ENCODE peak calls at places on chromosomes 7 and 10, in five cellular contexts. Z is body of pancreas, A is OCI-LY7, W is A549, C is dorsolateral prefrontal cortex. H is an unnamed sample.

GRCh38 chr7:27871086-27871485 is 131.1 kb downstream of the TAX1BP1 start:
- DNase-seq in A (no peak), Z (no peak), W (no peak), C (no peak), H (no peak)

GRCh38 chr10:11823122-11823988 is at the start of gene PROSER2:
- DNase-seq in Z (peak), C (no peak), W (peak), A (no peak), H (peak)

GRCh38 chr10:30782543-30783461 is 153.2 kb upstream of the LYZL2 start:
- DNase-seq in C (no peak), W (no peak), Z (no peak), A (no peak), H (no peak)

GRCh38 chr10:70162892-70163201 is 7.5 kb downstream of the SAR1A start:
- DNase-seq in C (no peak), W (no peak), Z (no peak), A (no peak), H (no peak)

GRCh38 chr10:71837085-71837827 is 13.8 kb downstream of the PSAP start:
- DNase-seq in C (no peak), W (peak), Z (no peak), A (peak), H (no peak)

GRCh38 chr7:91288208-91288824 is 24.1 kb downstream of the FZD1 start:
- DNase-seq in C (no peak), W (peak), A (peak), Z (peak), H (no peak)

GRCh38 chr7:140062118-140062527 is 628 bp downstream of the PARP12 start:
- DNase-seq in A (no peak), C (no peak), W (peak), Z (peak), H (no peak)

GRCh38 chr10:103479135-103479534 is at the start of gene CALHM3:
- DNase-seq in A (no peak), C (no peak), Z (no peak), W (peak), H (peak)

GRCh38 chr10:95767884-95768556 is 12.1 kb downstream of the ENTPD1 start:
- DNase-seq in A (peak), C (no peak), Z (no peak), W (peak), H (no peak)

GRCh38 chr7:144437370-144438191 is 34.1 kb upstream of the NOBOX start:
- DNase-seq in A (peak), Z (peak), W (peak), C (no peak), H (peak)

GRCh38 chr10:50937230-50937907 is 51.9 kb upstream of the A1CF start:
- DNase-seq in C (no peak), A (no peak), W (peak), Z (no peak), H (peak)

GRCh38 chr10:10865913-10866312 is 151.8 kb upstream of the CELF2 start:
- DNase-seq in Z (no peak), A (no peak), C (no peak), W (no peak), H (peak)

GRCh38 chr7:66015440-66016130 is 33.6 kb upstream of the GUSB start:
- DNase-seq in Z (no peak), A (no peak), C (no peak), W (no peak), H (no peak)

GRCh38 chr7:136523581-136523980 is 344.9 kb upstream of the CHRM2 start:
- DNase-seq in W (no peak), Z (no peak), C (no peak), A (no peak), H (no peak)

GRCh38 chr10:59242057-59242456 is 65.6 kb downstream of the PHYHIPL start:
- DNase-seq in C (no peak), W (no peak), A (no peak), Z (no peak), H (no peak)

GRCh38 chr7:156667110-156667436 is 26.5 kb downstream of the RNF32 start:
- DNase-seq in A (no peak), Z (no peak), W (no peak), C (no peak), H (no peak)

GRCh38 chr7:47601881-47602249 is 20.0 kb upstream of the TNS3 start:
- DNase-seq in C (no peak), A (no peak), Z (no peak), W (no peak), H (no peak)
- H3K27ac ChIP-seq in C (no peak), A (peak), Z (no peak), W (peak), H (peak)

GRCh38 chr7:38411404-38411803 is 138.0 kb upstream of the TARP start:
- DNase-seq in A (peak), Z (no peak), W (peak), C (no peak), H (no peak)
- TF ChIP-seq CTCF in A (peak), Z (no peak), W (no peak), C (no peak), H (no peak)

GRCh38 chr10:86666538-86666937 is 1.8 kb upstream of the LDB3 start:
- DNase-seq in Z (no peak), W (no peak), A (no peak), C (peak), H (no peak)

GRCh38 chr10:86664370-86665217 is 3.7 kb upstream of the LDB3 start:
- DNase-seq in W (no peak), Z (no peak), A (no peak), C (no peak), H (no peak)

GRCh38 chr10:86667421-86668181 is 710 bp upstream of the LDB3 start:
- DNase-seq in C (no peak), W (no peak), A (no peak), Z (peak), H (no peak)

GRCh38 chr10:86665218-86665607 is 3.1 kb upstream of the LDB3 start:
- DNase-seq in Z (no peak), C (no peak), W (no peak), A (no peak), H (no peak)

GRCh38 chr10:86665868-86666267 is 2.4 kb upstream of the LDB3 start:
- DNase-seq in C (peak), Z (no peak), A (no peak), W (no peak), H (no peak)
- H3K27ac ChIP-seq in C (peak), Z (no peak), A (no peak), W (no peak), H (no peak)

GRCh38 chr10:101295266-101295665 is 58.7 kb upstream of the BTRC start:
- DNase-seq in C (no peak), Z (no peak), A (no peak), W (no peak), H (no peak)

GRCh38 chr10:101294109-101294508 is 59.9 kb upstream of the BTRC start:
- DNase-seq in W (no peak), C (no peak), Z (no peak), A (no peak), H (no peak)

GRCh38 chr10:101291254-101292193 is 62.3 kb upstream of the LBX1 start:
- DNase-seq in W (peak), Z (peak), A (peak), C (peak), H (peak)

GRCh38 chr10:101292194-101293006 is 61.6 kb upstream of the BTRC start:
- DNase-seq in C (no peak), Z (no peak), W (no peak), A (no peak), H (no peak)

DNA sequence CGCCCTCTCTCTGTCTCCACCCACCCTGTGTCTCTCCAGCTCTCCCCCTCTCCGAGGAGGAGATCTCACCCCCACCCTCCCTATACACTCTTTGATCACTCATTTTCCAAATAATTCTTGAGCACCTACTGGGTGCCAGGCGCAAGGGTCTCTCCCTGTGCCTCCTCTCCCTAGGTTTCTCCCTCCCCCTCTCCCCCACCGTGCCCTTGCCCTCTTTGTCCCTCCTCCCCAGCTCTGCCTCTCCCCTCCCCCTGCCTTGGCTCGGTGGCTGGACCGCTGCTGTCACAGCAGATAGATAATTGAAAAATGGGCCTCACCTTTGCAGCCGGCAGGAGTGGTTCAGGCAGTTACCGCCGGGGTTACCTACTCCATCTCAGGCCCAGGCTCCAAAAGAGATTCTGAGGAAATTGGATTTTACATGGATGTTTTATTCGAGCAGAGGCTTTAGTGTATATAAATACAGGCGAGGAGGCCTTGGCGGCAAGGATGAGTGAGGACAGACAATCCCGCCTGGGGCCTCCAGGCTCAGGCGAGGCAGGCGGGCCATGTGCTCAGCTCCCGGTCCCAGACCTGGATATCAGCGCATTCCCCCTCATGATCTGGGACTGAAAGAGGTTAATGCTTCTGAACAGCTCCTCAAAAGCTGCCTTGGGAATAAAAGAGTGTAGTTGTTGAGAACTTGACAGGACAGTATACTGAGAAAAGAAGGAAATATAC is 60.8 kb upstream of the BTRC start:
- DNase-seq in C (no peak), A (no peak), W (no peak), Z (no peak), H (no peak)
- TF ChIP-seq CTCF in C (no peak), A (no peak), W (no peak), Z (no peak), H (no peak)

DNA sequence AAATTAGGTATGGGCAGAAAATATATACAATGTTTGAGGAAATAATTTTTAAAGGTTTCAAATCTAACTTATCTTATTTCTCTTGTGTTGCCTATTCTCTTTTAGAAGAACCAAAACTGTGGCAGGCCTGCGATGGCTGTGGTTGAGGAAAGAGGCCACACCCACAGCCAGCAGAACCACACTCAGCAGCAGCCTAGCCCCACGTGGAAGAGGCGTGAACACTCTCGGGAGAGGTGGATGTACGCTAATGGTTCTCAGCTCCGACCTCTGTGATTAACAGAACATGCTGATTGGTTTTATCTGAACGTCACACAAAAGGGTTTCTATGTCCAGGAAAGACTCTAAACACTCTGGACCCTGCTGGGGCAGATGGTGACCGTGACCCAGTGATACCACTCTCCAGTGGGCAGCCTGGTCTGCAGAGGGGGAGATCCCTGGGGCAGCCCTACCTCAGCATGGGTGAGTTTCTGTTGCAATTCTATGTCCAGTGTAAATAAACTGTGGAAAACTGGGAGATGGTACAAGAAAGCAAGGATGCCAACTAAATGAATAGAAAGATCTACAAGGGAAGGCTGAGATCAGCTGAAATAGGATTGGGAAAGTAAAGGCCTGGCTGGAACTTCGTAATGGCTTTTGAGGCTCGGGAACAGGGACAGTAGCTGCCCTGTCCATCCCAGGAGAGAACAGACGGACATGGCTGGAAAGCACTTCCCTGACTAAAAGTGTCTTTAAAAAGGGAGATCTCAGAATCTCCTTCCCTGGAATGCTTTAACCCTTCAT is 26.6 kb downstream of the DIP2C start:
- DNase-seq in W (no peak), Z (peak), C (no peak), A (no peak), H (no peak)
- H3K27ac ChIP-seq in W (no peak), Z (peak), C (peak), A (no peak), H (no peak)

GRCh38 chr10:5946786-5947185 is 30.6 kb downstream of the IL15RA start:
- DNase-seq in W (no peak), C (no peak), Z (no peak), A (no peak), H (no peak)

GRCh38 chr10:5947471-5948207 is 29.7 kb downstream of the IL15RA start:
- DNase-seq in C (no peak), Z (no peak), W (no peak), A (no peak), H (no peak)

GRCh38 chr10:5948208-5948585 is 29.1 kb downstream of the IL15RA start:
- DNase-seq in W (no peak), A (no peak), Z (no peak), C (no peak), H (no peak)

GRCh38 chr10:5951167-5951711 is 26.1 kb downstream of the IL15RA start:
- DNase-seq in W (no peak), C (no peak), Z (peak), A (no peak), H (no peak)

DNA sequence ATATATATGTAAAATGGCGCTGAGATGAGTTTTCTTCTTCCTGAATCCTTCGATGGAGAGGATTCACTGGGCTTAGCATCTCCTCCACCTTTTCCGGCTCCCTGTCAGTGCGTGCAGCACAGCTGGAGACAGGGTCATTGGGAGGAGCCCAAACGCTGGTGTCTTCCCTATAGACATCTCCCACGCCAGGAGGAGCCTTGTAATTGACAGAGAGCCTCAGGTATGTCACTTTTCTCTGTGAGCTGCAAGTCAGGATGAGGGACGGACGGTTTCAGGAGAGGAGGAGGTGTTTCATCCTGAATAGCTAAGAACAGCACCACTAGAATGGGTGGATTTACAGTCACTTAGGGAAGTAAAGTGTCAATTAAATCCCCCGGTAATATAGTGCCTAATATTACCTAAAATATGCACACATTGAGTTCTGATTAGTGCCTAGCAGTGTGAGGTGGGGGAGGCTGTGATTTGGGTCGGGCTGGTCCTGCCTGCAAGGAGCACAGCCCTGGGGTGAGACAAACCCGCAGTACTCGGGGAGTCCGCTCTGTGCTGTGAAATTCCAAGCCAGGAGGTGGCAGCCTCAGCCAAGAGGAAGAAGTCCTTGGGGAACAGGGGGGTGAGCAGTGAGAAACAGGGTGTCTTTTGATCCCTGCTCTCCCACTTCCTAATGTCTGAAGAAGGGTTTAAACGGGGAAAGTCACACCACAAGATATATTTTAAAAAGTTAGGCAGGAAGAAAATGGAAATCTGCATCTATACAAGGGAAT is 28.2 kb downstream of the IL15RA start:
- DNase-seq in C (peak), W (peak), Z (peak), A (peak), H (peak)
- TF ChIP-seq CTCF in C (peak), W (peak), Z (peak), A (peak), H (no peak)

GRCh38 chr7:131665021-131665420 is 108.6 kb upstream of the PODXL start:
- DNase-seq in Z (no peak), C (no peak), A (no peak), W (no peak), H (no peak)
- H3K27ac ChIP-seq in Z (no peak), C (no peak), A (no peak), W (no peak), H (no peak)

H was measured in RWPE1.